ENCODE peak calls at places on chromosomes 13 and 19, in ten cellular contexts. U is NB4; D is Calu3; R is stimulated activated CD8-positive, alpha-beta memory T cell treated with anti-CD3 and anti-CD28 coated beads, Interleukin-4, amount 100 ng/mL, for 4 hours; Y is activated naive CD8-positive, alpha-beta T cell treated with anti-CD3 and anti-CD28 coated beads, Interleukin-2, amount 10 ng/mL, durations not matched to agents 7 days and 5 days; E is lower leg skin; M is activated CD8-positive, alpha-beta memory T cell treated with anti-CD3 and anti-CD28 coated beads for 1 hour; T is aorta; K is NCI-H460; S is mammary epithelial cell. J is an unnamed sample.

GRCh38 chr13:100941811-100942361 is 267.3 kb upstream of the TMTC4 start:
- DNase-seq in U (no peak), D (no peak), R (no peak), Y (no peak), E (no peak), M (no peak), T (no peak), K (no peak), S (no peak), J (no peak)

GRCh38 chr19:40524655-40525054 is 52.0 kb upstream of the SHKBP1 start:
- DNase-seq in U (no peak), D (no peak), R (no peak), Y (no peak), E (no peak), M (no peak), T (no peak), K (no peak), S (no peak), J (no peak)

GRCh38 chr13:33235078-33235477 is 50.5 kb downstream of the STARD13 start:
- DNase-seq in U (no peak), D (no peak), R (no peak), Y (no peak), E (no peak), M (no peak), T (no peak), K (no peak), S (no peak), J (no peak)

GRCh38 chr19:36113895-36114762 is 546 bp downstream of the POLR2I start:
- DNase-seq in U (no peak), D (no peak), R (no peak), Y (no peak), E (peak; percentile 90), M (no peak), T (no peak), K (no peak), S (peak; percentile 42), J (peak; percentile 10)

GRCh38 chr19:42199440-42200115 is 17.9 kb downstream of the DEDD2 start:
- DNase-seq in U (peak; percentile 95), D (no peak), R (no peak), Y (peak; percentile 86), E (peak; percentile 89), M (no peak), T (peak; percentile 73), K (no peak), S (peak; percentile 80), J (no peak)

GRCh38 chr19:39247701-39248664 is 673 bp downstream of the IFNL4 start:
- DNase-seq in U (no peak), D (no peak), R (no peak), Y (peak; percentile 39), E (no peak), M (no peak), T (no peak), K (no peak), S (no peak), J (no peak)

GRCh38 chr19:35846038-35846668 is 6.2 kb downstream of the NPHS1 start:
- DNase-seq in U (no peak), D (no peak), R (no peak), Y (no peak), E (no peak), M (no peak), T (no peak), K (no peak), S (no peak), J (no peak)

GRCh38 chr19:41995959-41996797 is 2.1 kb upstream of the ATP1A3 start:
- DNase-seq in U (peak; percentile 13), D (no peak), R (no peak), Y (no peak), E (no peak), M (no peak), T (no peak), K (no peak), S (no peak), J (no peak)

J was measured in HFFc6.